ENCODE peak calls at places on chromosome 13, in four cellular contexts. One of them, this sample, is unnamed. For H3K4me1, the result is how much of the 10 kb centered on the place peaks cover.

GRCh38 chr13:51397262-51397933 is 55.4 kb downstream of the INTS6 start:
- DNase-seq in esophagus squamous epithelium: no peak
- DNase-seq in sigmoid colon: peak
- DNase-seq in gastrocnemius medialis: peak
- DNase-seq in this sample: peak

GRCh38 chr13:73140804-73141203 is 82.0 kb downstream of the KLF5 start:
- DNase-seq in esophagus squamous epithelium: no peak
- DNase-seq in sigmoid colon: no peak
- DNase-seq in gastrocnemius medialis: no peak
- DNase-seq in this sample: no peak

GRCh38 chr13:110245421-110245899 is 61.5 kb downstream of the COL4A1 start:
- DNase-seq in esophagus squamous epithelium: no peak
- DNase-seq in sigmoid colon: no peak
- DNase-seq in gastrocnemius medialis: no peak
- DNase-seq in this sample: no peak

GRCh38 chr13:23513460-23513859 is 56.8 kb upstream of the TNFRSF19 start:
- DNase-seq in esophagus squamous epithelium: no peak
- DNase-seq in sigmoid colon: no peak
- DNase-seq in gastrocnemius medialis: no peak
- DNase-seq in this sample: no peak

GRCh38 chr13:36193151-36193855 is 21.1 kb downstream of the SOHLH2 start:
- DNase-seq in esophagus squamous epithelium: no peak
- DNase-seq in sigmoid colon: no peak
- DNase-seq in gastrocnemius medialis: no peak
- DNase-seq in this sample: no peak

GRCh38 chr13:112124100-112124499 is 57.2 kb downstream of the SOX1 start:
- DNase-seq in esophagus squamous epithelium: no peak
- DNase-seq in sigmoid colon: no peak
- DNase-seq in gastrocnemius medialis: no peak
- DNase-seq in this sample: no peak

GRCh38 chr13:27130223-27131015 is 41.2 kb downstream of the USP12 start:
- DNase-seq in esophagus squamous epithelium: no peak
- DNase-seq in sigmoid colon: no peak
- DNase-seq in gastrocnemius medialis: no peak
- DNase-seq in this sample: no peak

GRCh38 chr13:51996660-51997059 is 14.6 kb downstream of the ATP7B start:
- DNase-seq in esophagus squamous epithelium: no peak
- DNase-seq in sigmoid colon: no peak
- DNase-seq in gastrocnemius medialis: no peak
- DNase-seq in this sample: no peak

GRCh38 chr13:111211789-111212516 is 96.8 kb downstream of the ARHGEF7 start:
- DNase-seq in esophagus squamous epithelium: no peak
- DNase-seq in sigmoid colon: no peak
- DNase-seq in gastrocnemius medialis: no peak
- DNase-seq in this sample: no peak

GRCh38 chr13:20993661-20994440 is 67.5 kb downstream of the LATS2 start:
- DNase-seq in esophagus squamous epithelium: no peak
- DNase-seq in sigmoid colon: no peak
- DNase-seq in gastrocnemius medialis: peak
- DNase-seq in this sample: no peak

GRCh38 chr13:37651891-37652290 is 53.3 kb upstream of the POSTN start:
- DNase-seq in esophagus squamous epithelium: no peak
- DNase-seq in sigmoid colon: no peak
- DNase-seq in gastrocnemius medialis: no peak
- DNase-seq in this sample: no peak

DNA sequence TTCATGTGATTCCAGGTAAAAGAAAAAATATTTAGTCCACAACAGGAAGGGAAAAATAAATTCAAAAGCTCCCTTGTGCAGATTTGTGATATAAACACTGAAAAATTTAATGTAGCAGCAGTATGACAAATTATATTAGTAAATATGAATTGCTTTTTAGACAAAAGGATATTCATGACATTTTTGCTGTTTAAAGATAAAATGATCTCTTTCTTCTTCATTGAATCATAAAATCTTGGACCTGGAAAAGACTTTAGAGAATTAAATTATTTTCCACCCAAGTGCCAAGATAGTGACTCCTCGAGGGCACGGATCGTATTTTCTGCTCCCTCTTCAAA is 85.4 kb downstream of the MBNL2 start:
- DNase-seq in esophagus squamous epithelium: no peak
- DNase-seq in sigmoid colon: no peak
- DNase-seq in gastrocnemius medialis: no peak
- DNase-seq in this sample: no peak
- H3K4me1 ChIP-seq in esophagus squamous epithelium: under half
- H3K4me1 ChIP-seq in sigmoid colon: half or more
- H3K4me1 ChIP-seq in gastrocnemius medialis: half or more
- H3K4me1 ChIP-seq in this sample: under half

GRCh38 chr13:106295971-106296370 is 239.5 kb downstream of the EFNB2 start:
- DNase-seq in esophagus squamous epithelium: no peak
- DNase-seq in sigmoid colon: no peak
- DNase-seq in gastrocnemius medialis: no peak
- DNase-seq in this sample: no peak
- H3K4me3 ChIP-seq in esophagus squamous epithelium: no peak
- H3K4me3 ChIP-seq in sigmoid colon: no peak
- H3K4me3 ChIP-seq in gastrocnemius medialis: no peak
- H3K4me3 ChIP-seq in this sample: no peak

GRCh38 chr13:40666058-40666904 is at the start of gene FOXO1:
- DNase-seq in esophagus squamous epithelium: peak
- DNase-seq in sigmoid colon: peak
- DNase-seq in gastrocnemius medialis: peak
- DNase-seq in this sample: peak
- TF ChIP-seq POLR2A in esophagus squamous epithelium: peak
- TF ChIP-seq POLR2A in sigmoid colon: peak
- TF ChIP-seq POLR2A in gastrocnemius medialis: peak
- TF ChIP-seq POLR2A in this sample: peak

GRCh38 chr13:101218484-101218883 is 197.8 kb downstream of the NALCN start:
- DNase-seq in esophagus squamous epithelium: no peak
- DNase-seq in sigmoid colon: no peak
- DNase-seq in gastrocnemius medialis: no peak
- DNase-seq in this sample: no peak
- H3K4me1 ChIP-seq in esophagus squamous epithelium: under half
- H3K4me1 ChIP-seq in sigmoid colon: under half
- H3K4me1 ChIP-seq in gastrocnemius medialis: under half
- H3K4me1 ChIP-seq in this sample: under half

This sample was measured in tibial nerve.